ENCODE peak calls at places on chromosomes 1 and 21, in eight cellular contexts. E is upper lobe of left lung; M is CD8-positive, alpha-beta T cell; T is heart left ventricle; A is psoas muscle; G is right lobe of liver; C is HCT116; Z is lung. K is an unnamed sample. For H3K36me3, H3K4me1 and H3K27me3, the result is how much of the 10 kb centered on the place peaks cover.

GRCh38 chr1:54764922-54765561 is 719 bp upstream of the PARS2 start:
- ATAC-seq in E (no peak), M (peak), T (peak), A (peak), G (peak), C (peak), Z (no peak), K (peak)

GRCh38 chr1:10651377-10651776 is 145.1 kb downstream of the CASZ1 start:
- ATAC-seq in E (peak), M (no peak), T (no peak), A (no peak), G (peak), C (peak), Z (no peak), K (no peak)

GRCh38 chr1:110310300-110310699 is 28.9 kb upstream of the RBM15 start:
- ATAC-seq in E (no peak), M (no peak), T (peak), A (no peak), G (no peak), C (no peak), Z (no peak), K (no peak)

GRCh38 chr1:114154963-114155322 is 1.3 kb upstream of the SYT6 start:
- ATAC-seq in E (no peak), M (no peak), T (peak), A (peak), G (no peak), C (no peak), Z (no peak), K (no peak)

GRCh38 chr1:4062041-4062440 is 162.0 kb upstream of the C1orf174 start:
- ATAC-seq in E (no peak), M (no peak), T (no peak), A (no peak), G (no peak), C (no peak), Z (no peak), K (no peak)

GRCh38 chr1:214124915-214125314 is 137.1 kb downstream of the PROX1 start:
- ATAC-seq in E (no peak), M (no peak), T (no peak), A (no peak), G (no peak), C (no peak), Z (no peak), K (no peak)

GRCh38 chr1:207698822-207699483 is 52.9 kb upstream of the CD46 start:
- ATAC-seq in E (peak), M (peak), T (peak), A (peak), G (peak), C (peak), Z (peak), K (peak)

GRCh38 chr1:16628361-16629111 is 15.2 kb upstream of the NBPF1 start:
- ATAC-seq in E (no peak), M (no peak), T (no peak), A (no peak), G (peak), C (no peak), Z (no peak), K (no peak)

GRCh38 chr21:40504825-40505224 is 342.1 kb downstream of the DSCAM start:
- ATAC-seq in E (no peak), M (no peak), T (no peak), A (no peak), G (no peak), C (no peak), Z (no peak), K (no peak)

GRCh38 chr1:109863699-109864062 is 47.0 kb upstream of the CSF1 start:
- ATAC-seq in E (no peak), M (no peak), T (no peak), A (no peak), G (no peak), C (no peak), Z (no peak), K (no peak)

GRCh38 chr1:44606701-44607281 is 67.5 kb downstream of the TMEM53 start:
- ATAC-seq in E (no peak), M (no peak), T (no peak), A (no peak), G (no peak), C (no peak), Z (no peak), K (no peak)

GRCh38 chr1:178958491-178958890 is 67.2 kb upstream of the FAM20B start:
- ATAC-seq in E (no peak), M (no peak), T (no peak), A (no peak), G (no peak), C (no peak), Z (no peak), K (no peak)

GRCh38 chr1:108703939-108704338 is 8.8 kb upstream of the FNDC7 start:
- ATAC-seq in E (no peak), M (peak), T (no peak), A (no peak), G (no peak), C (no peak), Z (no peak), K (no peak)

GRCh38 chr1:160220301-160220700 is 15.1 kb downstream of the PEA15 start:
- ATAC-seq in E (no peak), M (no peak), T (no peak), A (no peak), G (no peak), C (no peak), Z (no peak), K (no peak)

GRCh38 chr1:167641786-167642500 is 11.9 kb downstream of the RCSD1 start:
- ATAC-seq in E (no peak), M (peak), T (no peak), A (no peak), G (peak), C (no peak), Z (no peak), K (no peak)

GRCh38 chr1:202888204-202888506 is 794 bp downstream of the RABIF start:
- ATAC-seq in E (no peak), M (no peak), T (no peak), A (no peak), G (no peak), C (no peak), Z (no peak), K (no peak)

GRCh38 chr1:5955479-5955977 is 36.7 kb downstream of the NPHP4 start:
- ATAC-seq in E (no peak), M (no peak), T (no peak), A (no peak), G (no peak), C (no peak), Z (no peak), K (no peak)

GRCh38 chr21:42374457-42374856 is 8.1 kb upstream of the TFF1 start:
- ATAC-seq in E (no peak), M (no peak), T (no peak), A (no peak), G (no peak), C (no peak), Z (no peak), K (no peak)

DNA sequence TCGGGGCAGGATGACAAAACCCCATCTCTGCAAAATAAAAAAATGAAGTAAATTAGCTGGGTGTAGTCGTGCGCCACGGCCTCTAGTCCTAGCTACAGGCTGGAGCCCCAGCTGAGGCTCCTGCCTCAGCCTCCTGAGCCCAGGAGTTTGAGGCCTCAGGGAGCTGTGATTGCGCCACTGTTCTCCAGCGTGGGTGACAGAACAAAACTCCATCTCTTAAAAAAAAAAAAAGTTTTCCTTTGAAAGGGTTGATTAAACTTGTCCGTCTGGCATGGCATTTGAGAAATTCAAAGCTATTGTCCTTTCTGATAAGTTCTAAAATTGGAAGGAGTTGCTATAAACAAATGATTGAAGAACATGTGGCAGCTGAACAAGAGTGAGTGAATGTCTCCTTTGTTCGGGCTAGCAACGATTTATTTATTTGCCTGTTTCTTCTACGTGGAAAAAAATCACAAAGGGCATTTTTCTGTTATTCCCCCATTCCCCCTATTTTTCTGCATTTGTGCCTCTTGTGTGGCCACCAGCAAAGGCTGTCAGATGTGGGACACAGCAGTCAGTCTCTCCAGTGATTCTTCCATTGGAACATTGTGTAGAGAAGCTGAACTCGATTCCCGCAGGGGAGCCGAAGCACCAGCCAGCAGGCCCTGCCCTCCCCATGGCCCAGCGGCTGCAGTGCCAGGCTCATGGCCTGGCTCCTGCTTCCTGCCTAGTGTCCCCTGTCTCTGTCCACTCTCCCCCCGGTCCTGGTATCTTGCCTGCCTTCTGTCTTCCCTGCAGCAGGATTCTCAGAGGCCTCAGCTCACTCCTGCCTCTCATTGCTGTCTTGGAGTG is 21.5 kb upstream of the PWP2 start:
- ATAC-seq in E (no peak), M (no peak), T (peak), A (no peak), G (no peak), C (no peak), Z (no peak), K (no peak)
- H3K36me3 ChIP-seq in E (half or more), M (under half), T (half or more), A (half or more), G (under half), C (under half), Z (half or more), K (half or more)

GRCh38 chr1:205293350-205294074 is 28.0 kb downstream of the NUAK2 start:
- ATAC-seq in E (no peak), M (no peak), T (no peak), A (no peak), G (no peak), C (no peak), Z (no peak), K (no peak)

GRCh38 chr1:205291577-205291976 is 30.0 kb downstream of the NUAK2 start:
- ATAC-seq in E (no peak), M (no peak), T (no peak), A (no peak), G (no peak), C (no peak), Z (no peak), K (no peak)

GRCh38 chr1:205296154-205296553 is 25.4 kb downstream of the NUAK2 start:
- ATAC-seq in E (no peak), M (peak), T (no peak), A (no peak), G (no peak), C (no peak), Z (no peak), K (no peak)

GRCh38 chr1:205294175-205294913 is 27.2 kb downstream of the NUAK2 start:
- ATAC-seq in E (no peak), M (no peak), T (peak), A (peak), G (peak), C (peak), Z (peak), K (peak)

GRCh38 chr1:205294914-205295310 is 26.6 kb downstream of the NUAK2 start:
- ATAC-seq in E (no peak), M (no peak), T (no peak), A (no peak), G (no peak), C (no peak), Z (no peak), K (no peak)
- H3K4me1 ChIP-seq in E (under half), M (half or more), T (under half), A (under half), G (under half), C (under half), Z (under half), K (under half)

GRCh38 chr1:182129398-182129797 is 67.9 kb upstream of the ZNF648 start:
- ATAC-seq in E (no peak), M (no peak), T (no peak), A (no peak), G (no peak), C (no peak), Z (no peak), K (no peak)
- H3K27me3 ChIP-seq in E (under half), M (under half), T (under half), A (under half), G (under half), C (under half), Z (under half), K (under half)

DNA sequence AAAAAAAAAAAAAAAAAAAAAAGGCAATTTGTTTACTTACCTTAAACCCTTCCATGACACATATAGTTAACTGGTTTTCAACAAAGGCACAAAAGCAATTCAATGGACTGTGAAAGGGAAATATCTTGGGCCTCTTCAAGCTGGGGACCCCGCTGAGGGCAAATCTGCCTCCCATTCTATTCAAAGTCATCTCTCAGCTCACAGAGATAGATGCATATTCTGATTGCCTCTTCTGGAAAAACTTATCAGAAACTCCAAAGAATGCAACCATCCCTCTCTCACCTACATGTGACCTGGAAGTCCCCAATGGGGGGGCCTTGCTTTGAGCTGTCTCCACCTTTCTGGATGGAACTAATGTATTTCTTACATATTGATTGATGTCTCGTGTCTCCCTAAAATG is 12.1 kb upstream of the SYNJ1 start:
- ATAC-seq in E (no peak), M (no peak), T (no peak), A (no peak), G (no peak), C (no peak), Z (no peak), K (no peak)
- H3K36me3 ChIP-seq in E (half or more), M (under half), T (half or more), A (half or more), G (under half), C (half or more), Z (under half), K (under half)

GRCh38 chr1:201375169-201375568 is 2.3 kb downstream of the TNNT2 start:
- ATAC-seq in E (no peak), M (no peak), T (no peak), A (no peak), G (no peak), C (peak), Z (no peak), K (no peak)
- H3K4me1 ChIP-seq in E (under half), M (under half), T (under half), A (under half), G (under half), C (under half), Z (under half), K (under half)

GRCh38 chr1:47445823-47446567 is 8.2 kb downstream of the FOXD2 start:
- ATAC-seq in E (no peak), M (no peak), T (no peak), A (no peak), G (no peak), C (no peak), Z (no peak), K (no peak)

GRCh38 chr1:47450606-47451005 is 12.8 kb downstream of the FOXD2 start:
- ATAC-seq in E (no peak), M (no peak), T (no peak), A (no peak), G (no peak), C (no peak), Z (no peak), K (no peak)

GRCh38 chr1:47448462-47449233 is 10.8 kb downstream of the FOXD2 start:
- ATAC-seq in E (no peak), M (no peak), T (no peak), A (no peak), G (no peak), C (no peak), Z (no peak), K (no peak)

GRCh38 chr1:47452426-47452825 is 14.6 kb downstream of the FOXD2 start:
- ATAC-seq in E (no peak), M (no peak), T (no peak), A (no peak), G (no peak), C (no peak), Z (no peak), K (no peak)

DNA sequence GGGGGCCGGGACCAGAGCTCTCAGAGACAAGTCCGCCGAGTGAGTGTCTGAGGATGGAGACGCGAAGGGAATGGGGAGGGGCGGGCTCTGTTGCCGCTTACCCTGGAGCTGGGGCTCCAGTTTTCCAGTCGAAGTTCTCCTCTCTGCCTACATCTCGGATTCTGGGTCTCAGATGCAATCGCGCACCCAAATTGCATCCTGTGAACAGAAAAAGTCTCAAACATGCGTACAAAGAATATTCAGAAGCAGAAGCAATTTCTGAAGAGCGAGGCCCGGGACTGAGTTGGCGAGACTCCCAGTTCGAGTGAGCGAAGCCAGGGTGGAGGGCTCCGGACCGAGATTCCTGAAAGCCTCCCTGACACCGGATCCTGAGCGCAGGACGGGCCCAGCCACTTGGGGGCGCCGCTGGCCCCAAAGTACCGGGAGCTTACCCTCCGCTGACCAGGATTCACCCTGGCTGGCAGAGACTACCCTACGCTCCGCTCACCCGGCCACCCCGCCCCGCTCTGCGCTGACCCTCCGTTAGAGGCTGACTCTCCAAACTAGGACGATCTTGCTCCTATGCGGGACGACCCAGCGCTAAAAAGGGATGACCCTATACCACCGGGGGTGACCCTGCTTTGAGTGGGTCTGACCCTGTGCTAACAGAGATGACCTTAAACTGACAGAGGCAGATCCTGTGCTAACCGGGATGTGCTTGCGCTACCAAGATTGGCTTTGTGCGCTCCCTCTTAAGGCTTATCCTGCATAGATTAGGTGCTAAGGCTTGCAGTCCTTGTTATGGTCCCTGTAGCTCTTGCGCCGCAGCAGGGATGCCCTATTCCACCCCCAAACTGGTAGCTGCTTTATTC is 12.1 kb downstream of the FOXD2 start:
- ATAC-seq in E (peak), M (no peak), T (peak), A (peak), G (peak), C (peak), Z (no peak), K (peak)
- H3K27me3 ChIP-seq in E (under half), M (half or more), T (half or more), A (half or more), G (under half), C (under half), Z (under half), K (half or more)

DNA sequence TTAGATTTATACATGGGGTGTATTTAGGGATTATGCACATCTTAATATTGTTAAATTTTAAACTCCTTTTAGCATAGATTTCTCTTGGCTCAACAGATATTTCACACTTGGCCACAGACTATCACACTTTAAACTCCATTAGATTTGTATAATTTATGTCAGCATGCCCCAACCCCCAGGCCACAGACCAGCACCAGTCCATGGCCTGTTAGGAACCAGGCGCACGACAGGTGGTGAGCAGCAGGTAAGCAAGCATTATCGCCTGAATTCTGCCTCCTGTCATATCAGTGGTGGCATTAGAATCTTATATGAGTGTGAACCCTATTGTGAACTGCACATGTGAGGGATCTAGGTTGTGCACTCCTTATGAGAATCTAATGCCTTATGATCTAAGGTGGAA is 34.8 kb downstream of the SUCO start:
- ATAC-seq in E (no peak), M (no peak), T (no peak), A (no peak), G (no peak), C (no peak), Z (no peak), K (no peak)
- H3K36me3 ChIP-seq in E (under half), M (under half), T (half or more), A (under half), G (under half), C (under half), Z (under half), K (under half)

GRCh38 chr1:116908821-116909510 is 750 bp upstream of the PTGFRN start:
- ATAC-seq in E (no peak), M (no peak), T (no peak), A (no peak), G (no peak), C (no peak), Z (no peak), K (no peak)

GRCh38 chr1:116907351-116907750 is 2.4 kb upstream of the PTGFRN start:
- ATAC-seq in E (no peak), M (no peak), T (no peak), A (no peak), G (no peak), C (no peak), Z (no peak), K (no peak)

GRCh38 chr1:116909511-116910378 is at the start of gene PTGFRN:
- ATAC-seq in E (peak), M (peak), T (peak), A (peak), G (peak), C (peak), Z (peak), K (peak)

GRCh38 chr1:116906812-116907211 is 2.9 kb upstream of the PTGFRN start:
- ATAC-seq in E (no peak), M (no peak), T (no peak), A (no peak), G (no peak), C (no peak), Z (no peak), K (no peak)

GRCh38 chr1:116908266-116908665 is 1.4 kb upstream of the PTGFRN start:
- ATAC-seq in E (no peak), M (no peak), T (no peak), A (no peak), G (no peak), C (no peak), Z (no peak), K (no peak)
- H3K4me1 ChIP-seq in E (under half), M (under half), T (under half), A (under half), G (under half), C (under half), Z (under half), K (under half)

GRCh38 chr1:20184997-20185833 is 681 bp upstream of the UBXN10 start:
- ATAC-seq in E (no peak), M (peak), T (no peak), A (no peak), G (no peak), C (no peak), Z (no peak), K (peak)
- H3K27me3 ChIP-seq in E (under half), M (under half), T (under half), A (under half), G (under half), C (under half), Z (under half), K (under half)

GRCh38 chr1:35186239-35186638 is 6.7 kb downstream of the SFPQ start:
- ATAC-seq in E (no peak), M (no peak), T (no peak), A (no peak), G (no peak), C (no peak), Z (no peak), K (no peak)
- H3K36me3 ChIP-seq in E (half or more), M (half or more), T (half or more), A (half or more), G (under half), C (half or more), Z (under half), K (half or more)

K was measured in gastroesophageal sphincter.